ENCODE peak calls at places on chromosomes 3 and 15, in five cellular contexts. F is stimulated activated CD4-positive, alpha-beta T cell treated with anti-CD3 and anti-CD28 coated beads, TNF-alpha, amount 100 ng/mL, for 24 hours; W is astrocyte of the spinal cord; Q is stimulated activated CD8-positive, alpha-beta memory T cell treated with anti-CD3 and anti-CD28 coated beads, Interleukin-7, amount 100 ng/mL, for 24 hours; A is cardiac fibroblast. D is an unnamed sample.

GRCh38 chr3:38722760-38723568 is 73.5 kb upstream of the SCN5A start:
- DNase-seq in F (no peak), W (peak), Q (no peak), A (peak), D (no peak)

GRCh38 chr3:65318231-65318630 is 630.4 kb upstream of the ADAMTS9 start:
- DNase-seq in F (no peak), W (no peak), Q (no peak), A (no peak), D (no peak)

GRCh38 chr3:108897883-108898282 is 55.8 kb downstream of the GUCA1C start:
- DNase-seq in F (no peak), W (no peak), Q (no peak), A (no peak), D (no peak)

GRCh38 chr15:63718590-63719035 is 115.1 kb downstream of the HERC1 start:
- DNase-seq in F (no peak), W (peak), Q (no peak), A (peak), D (peak)

GRCh38 chr3:111072016-111072891 is 638 bp downstream of the NECTIN3 start:
- DNase-seq in F (no peak), W (peak), Q (no peak), A (peak), D (no peak)

GRCh38 chr3:115072265-115073008 is 74.7 kb downstream of the ZBTB20 start:
- DNase-seq in F (no peak), W (peak), Q (no peak), A (peak), D (peak)

GRCh38 chr15:68352401-68353062 is 75.0 kb downstream of the FEM1B start:
- DNase-seq in F (peak), W (peak), Q (no peak), A (peak), D (peak)

GRCh38 chr3:52119826-52120225 is 34.4 kb downstream of the POC1A start:
- DNase-seq in F (no peak), W (no peak), Q (no peak), A (no peak), D (no peak)

GRCh38 chr3:141959531-141959920 is 83.1 kb downstream of the ATP1B3 start:
- DNase-seq in F (no peak), W (no peak), Q (no peak), A (no peak), D (no peak)

GRCh38 chr15:84668221-84668982 is 10.4 kb upstream of the NMB start:
- DNase-seq in F (no peak), W (no peak), Q (no peak), A (no peak), D (no peak)

GRCh38 chr3:116863842-116864626 is 154.5 kb downstream of the TUSC7 start:
- DNase-seq in F (no peak), W (peak), Q (no peak), A (peak), D (peak)

GRCh38 chr3:144553301-144553700 is 581.7 kb downstream of the DIPK2A start:
- DNase-seq in F (no peak), W (no peak), Q (no peak), A (no peak), D (no peak)

GRCh38 chr15:96693990-96694517 is 363.6 kb downstream of the NR2F2 start:
- DNase-seq in F (no peak), W (no peak), Q (no peak), A (no peak), D (peak)

GRCh38 chr3:152058906-152059305 is 185.5 kb downstream of the SUCNR1 start:
- DNase-seq in F (no peak), W (peak), Q (no peak), A (no peak), D (no peak)

GRCh38 chr15:41631880-41632279 is 28.3 kb upstream of the MGA start:
- DNase-seq in F (no peak), W (no peak), Q (no peak), A (no peak), D (no peak)

GRCh38 chr3:150626148-150626930 is 23.2 kb downstream of the SELENOT start:
- DNase-seq in F (no peak), W (no peak), Q (no peak), A (no peak), D (no peak)

GRCh38 chr3:59480486-59480995 is 430.7 kb upstream of the CFAP20DC start:
- DNase-seq in F (no peak), W (peak), Q (no peak), A (peak), D (peak)

GRCh38 chr3:148075829-148076716 is 621.6 kb upstream of the AGTR1 start:
- DNase-seq in F (no peak), W (peak), Q (no peak), A (peak), D (peak)

GRCh38 chr3:72052841-72053409 is 268.0 kb upstream of the PROK2 start:
- DNase-seq in F (no peak), W (no peak), Q (no peak), A (peak), D (no peak)

GRCh38 chr3:127549826-127550487 is 40.6 kb downstream of the TPRA1 start:
- DNase-seq in F (no peak), W (no peak), Q (no peak), A (no peak), D (no peak)

GRCh38 chr3:126895178-126896066 is 87.5 kb upstream of the PLXNA1 start:
- DNase-seq in F (no peak), W (no peak), Q (no peak), A (peak), D (peak)

GRCh38 chr3:100902572-100902971 is 90.6 kb downstream of the ABI3BP start:
- DNase-seq in F (no peak), W (no peak), Q (no peak), A (peak), D (no peak)

GRCh38 chr3:150605998-150606641 is 3.0 kb downstream of the SELENOT start:
- DNase-seq in F (no peak), W (no peak), Q (no peak), A (no peak), D (no peak)

GRCh38 chr3:34646911-34647465 is 848.6 kb downstream of the PDCD6IP start:
- DNase-seq in F (no peak), W (no peak), Q (no peak), A (no peak), D (no peak)

GRCh38 chr15:27805261-27806220 is 293.6 kb downstream of the OCA2 start:
- DNase-seq in F (no peak), W (no peak), Q (no peak), A (no peak), D (no peak)

D was measured in renal cortical epithelial cell.